ENCODE peak calls at places on chromosomes 6 and 20, in five cellular contexts. C is fibroblast of lung, S is DND-41, F is cardiac muscle cell, M is IMR-90. A is an unnamed sample.

GRCh38 chr6:31661867-31662723 is 1.5 kb upstream of the C6orf47 start:
- DNase-seq in C (no peak), S (no peak), F (no peak), M (no peak), A (no peak)

GRCh38 chr6:107539409-107539808 is 49.5 kb downstream of the SOBP start:
- DNase-seq in C (peak), S (peak), F (no peak), M (no peak), A (no peak)

GRCh38 chr6:43667245-43668150 is 20.1 kb downstream of the MRPS18A start:
- DNase-seq in C (peak), S (peak), F (peak), M (peak), A (peak)

GRCh38 chr20:58570181-58570859 is 55.1 kb upstream of the APCDD1L start:
- DNase-seq in C (no peak), S (no peak), F (no peak), M (no peak), A (no peak)

GRCh38 chr6:106530502-106530901 is 98.8 kb downstream of the RTN4IP1 start:
- DNase-seq in C (peak), S (no peak), F (no peak), M (peak), A (no peak)

GRCh38 chr6:12348530-12349511 is 58.7 kb downstream of the EDN1 start:
- DNase-seq in C (peak), S (no peak), F (no peak), M (peak), A (peak)

GRCh38 chr6:44064089-44064947 is 62.9 kb downstream of the MRPL14 start:
- DNase-seq in C (peak), S (no peak), F (no peak), M (peak), A (peak)

GRCh38 chr6:168137024-168137423 is 58.0 kb upstream of the FRMD1 start:
- DNase-seq in C (no peak), S (no peak), F (no peak), M (no peak), A (no peak)

GRCh38 chr20:45592574-45593189 is 13.6 kb upstream of the WFDC8 start:
- DNase-seq in C (peak), S (peak), F (peak), M (peak), A (peak)

GRCh38 chr6:110063864-110064263 is 85.8 kb downstream of the GPR6 start:
- DNase-seq in C (no peak), S (peak), F (no peak), M (no peak), A (no peak)

GRCh38 chr6:54617730-54618129 is 228.8 kb upstream of the FAM83B start:
- DNase-seq in C (peak), S (no peak), F (no peak), M (peak), A (peak)

GRCh38 chr6:90169328-90169886 is 127.2 kb downstream of the BACH2 start:
- DNase-seq in C (peak), S (no peak), F (peak), M (no peak), A (peak)

GRCh38 chr6:167882244-167882643 is 55.5 kb downstream of the AFDN start:
- DNase-seq in C (no peak), S (no peak), F (no peak), M (no peak), A (no peak)

GRCh38 chr6:144341831-144342527 is 56.8 kb downstream of the UTRN start:
- DNase-seq in C (no peak), S (no peak), F (no peak), M (no peak), A (no peak)

GRCh38 chr20:56393133-56393472 is 658 bp downstream of the CSTF1 start:
- DNase-seq in C (no peak), S (peak), F (no peak), M (no peak), A (peak)

GRCh38 chr20:62889411-62889810 is 27.8 kb upstream of the TCFL5 start:
- DNase-seq in C (no peak), S (no peak), F (no peak), M (no peak), A (no peak)

DNA sequence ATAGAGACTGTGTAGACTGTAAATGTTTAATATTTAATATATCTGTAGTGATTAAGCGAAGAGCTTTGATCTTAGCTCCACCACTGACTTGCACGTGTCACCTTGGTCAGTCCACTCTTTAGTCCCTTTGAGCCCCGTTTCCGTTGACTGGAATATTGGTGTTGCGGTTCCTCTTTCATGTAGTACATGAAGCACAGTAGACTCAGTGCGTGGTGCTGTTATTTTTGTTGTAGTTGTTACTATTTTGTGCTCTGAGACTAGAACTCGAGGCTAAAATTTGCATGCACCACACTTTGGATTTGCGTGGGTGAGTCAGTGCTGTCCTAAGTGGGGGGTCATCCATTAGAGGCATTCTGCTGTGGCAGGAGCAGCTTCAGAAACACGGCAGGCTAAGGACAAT is 291.4 kb downstream of the QKI start:
- DNase-seq in C (no peak), S (no peak), F (no peak), M (no peak), A (no peak)
- TF ChIP-seq CTCF in C (no peak), S (no peak), F (no peak), M (no peak), A (no peak)

GRCh38 chr6:18386302-18386976 is 711 bp upstream of the RNF144B start:
- DNase-seq in C (peak), S (no peak), F (peak), M (peak), A (no peak)
- H3K4me3 ChIP-seq in C (no peak), S (no peak), F (peak), M (no peak), A (no peak)

GRCh38 chr6:5398530-5398929 is 137.2 kb downstream of the FARS2 start:
- DNase-seq in C (peak), S (no peak), F (peak), M (peak), A (peak)
- TF ChIP-seq CTCF in C (peak), S (peak), F (peak), M (peak), A (peak)

GRCh38 chr20:796916-797315 is 28.6 kb upstream of the SLC52A3 start:
- DNase-seq in C (no peak), S (no peak), F (no peak), M (no peak), A (no peak)

GRCh38 chr20:787827-788226 is 19.5 kb upstream of the SLC52A3 start:
- DNase-seq in C (no peak), S (no peak), F (no peak), M (no peak), A (no peak)

GRCh38 chr20:792248-792647 is 23.9 kb upstream of the SLC52A3 start:
- DNase-seq in C (no peak), S (no peak), F (no peak), M (no peak), A (no peak)

GRCh38 chr20:791056-791455 is 22.8 kb upstream of the SLC52A3 start:
- DNase-seq in C (no peak), S (no peak), F (no peak), M (no peak), A (no peak)
- H3K4me3 ChIP-seq in C (no peak), S (no peak), F (no peak), M (no peak), A (no peak)

GRCh38 chr20:49268600-49269365 is 9.1 kb downstream of the ZNFX1 start:
- DNase-seq in C (peak), S (no peak), F (no peak), M (peak), A (peak)
- TF ChIP-seq CTCF in C (no peak), S (no peak), F (no peak), M (no peak), A (no peak)

GRCh38 chr6:41027251-41027650 is 11.8 kb downstream of the UNC5CL start:
- DNase-seq in C (no peak), S (peak), F (no peak), M (no peak), A (no peak)
- H3K4me3 ChIP-seq in C (peak), S (peak), F (peak), M (no peak), A (peak)

A was measured in fibroblast of villous mesenchyme.